ENCODE peak calls at places on chromosome 12, in four cellular contexts. L, O, X and N are unnamed samples.

GRCh38 chr12:99020871-99021270 is 375.8 kb downstream of the APAF1 start:
- DNase-seq in L (no peak), O (no peak), X (no peak), N (peak)

GRCh38 chr12:88266851-88267360 is 124.8 kb downstream of the TMTC3 start:
- DNase-seq in O (no peak), L (no peak), X (peak), N (no peak)

GRCh38 chr12:120887253-120888043 is 16.7 kb downstream of the SPPL3 start:
- DNase-seq in X (no peak), L (no peak), O (no peak), N (no peak)

GRCh38 chr12:117818400-117818799 is 150.4 kb downstream of the KSR2 start:
- DNase-seq in X (no peak), O (no peak), L (no peak), N (no peak)

GRCh38 chr12:1966561-1967211 is 37.6 kb downstream of the DCP1B start:
- DNase-seq in L (no peak), O (no peak), X (no peak), N (no peak)

GRCh38 chr12:98002887-98003493 is 512.4 kb upstream of the TMPO start:
- DNase-seq in O (peak), X (peak), L (peak), N (peak)

GRCh38 chr12:132429122-132429931 is 60.6 kb upstream of the FBRSL1 start:
- DNase-seq in O (no peak), L (no peak), X (no peak), N (no peak)

GRCh38 chr12:87274594-87275245 is 754.5 kb downstream of the C12orf50 start:
- DNase-seq in O (no peak), X (peak), L (peak), N (peak)

GRCh38 chr12:31440134-31440533 is 114.2 kb upstream of the SINHCAF start:
- DNase-seq in X (no peak), O (no peak), L (no peak), N (no peak)

GRCh38 chr12:130712346-130713065 is 3.6 kb downstream of the RIMBP2 start:
- DNase-seq in O (no peak), L (no peak), X (no peak), N (no peak)

GRCh38 chr12:70609203-70609602 is 28.0 kb downstream of the PTPRB start:
- DNase-seq in L (no peak), O (no peak), X (no peak), N (no peak)

GRCh38 chr12:21941522-21942376 is 523 bp upstream of the ABCC9 start:
- DNase-seq in L (no peak), X (peak), O (no peak), N (no peak)

GRCh38 chr12:81520064-81520945 is 238.8 kb downstream of the PPFIA2 start:
- DNase-seq in L (no peak), X (peak), O (no peak), N (no peak)

GRCh38 chr12:101940400-101940950 is 63.1 kb downstream of the DRAM1 start:
- DNase-seq in X (no peak), O (no peak), L (no peak), N (no peak)

GRCh38 chr12:31005944-31006361 is 67.7 kb upstream of the DDX11 start:
- DNase-seq in X (peak), L (peak), O (peak), N (peak)

GRCh38 chr12:110957652-110958051 is 37.3 kb upstream of the MYL2 start:
- DNase-seq in L (no peak), X (no peak), O (no peak), N (no peak)

GRCh38 chr12:6961695-6962284 is 8.7 kb downstream of the PHB2 start:
- DNase-seq in X (peak), L (peak), O (peak), N (peak)

GRCh38 chr12:118035194-118036041 is 18.9 kb downstream of the RFC5 start:
- DNase-seq in L (no peak), O (no peak), X (peak), N (no peak)

GRCh38 chr12:14260011-14260993 is 105.2 kb upstream of the ATF7IP start:
- DNase-seq in O (peak), L (peak), X (peak), N (peak)

GRCh38 chr12:54352891-54353874 is 11.1 kb downstream of the GPR84 start:
- DNase-seq in X (peak), L (no peak), O (no peak), N (no peak)

GRCh38 chr12:55930771-55931316 is at the start of gene DGKA:
- DNase-seq in X (peak), O (peak), L (peak), N (peak)

GRCh38 chr12:42741771-42742510 is 152.4 kb upstream of the PRICKLE1 start:
- DNase-seq in L (no peak), X (peak), O (no peak), N (no peak)

GRCh38 chr12:27709212-27709931 is 1.3 kb upstream of the MRPS35 start:
- DNase-seq in O (no peak), L (no peak), X (no peak), N (no peak)
- H3K27ac ChIP-seq in O (peak), L (no peak), X (peak), N (peak)

GRCh38 chr12:67039995-67040860 is 228.9 kb upstream of the CAND1 start:
- DNase-seq in O (no peak), L (no peak), X (no peak), N (no peak)

GRCh38 chr12:67040861-67041137 is 228.4 kb upstream of the CAND1 start:
- DNase-seq in L (no peak), O (no peak), X (no peak), N (no peak)

GRCh38 chr12:67045650-67046049 is 223.5 kb upstream of the CAND1 start:
- DNase-seq in L (no peak), O (no peak), X (no peak), N (no peak)

GRCh38 chr12:67043771-67044170 is 225.4 kb upstream of the CAND1 start:
- DNase-seq in X (no peak), L (no peak), O (no peak), N (no peak)

DNA sequence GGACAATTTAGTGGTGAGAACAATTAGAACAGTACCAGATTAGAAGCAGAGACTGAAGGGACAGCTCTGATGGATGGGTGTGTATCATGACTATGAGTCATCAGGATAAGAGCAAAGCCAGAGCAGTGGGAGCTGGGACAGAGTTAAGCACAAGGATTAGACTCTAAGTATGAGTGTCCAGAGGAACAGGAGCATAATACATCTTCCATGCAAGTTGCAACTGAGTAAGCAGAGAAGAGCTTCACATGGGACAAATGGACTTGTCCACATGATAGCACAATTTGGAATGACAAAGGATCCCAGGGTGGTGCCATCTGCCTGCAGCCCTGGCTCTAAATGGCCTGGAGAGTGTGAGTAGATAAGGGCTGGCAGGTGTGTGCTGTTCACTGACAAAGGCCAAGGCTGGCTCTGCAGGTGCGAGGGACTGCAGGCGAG is 226.4 kb upstream of the CAND1 start:
- DNase-seq in X (peak), L (no peak), O (no peak), N (peak)
- TF ChIP-seq CTCF in X (no peak), L (no peak), O (no peak), N (no peak)

DNA sequence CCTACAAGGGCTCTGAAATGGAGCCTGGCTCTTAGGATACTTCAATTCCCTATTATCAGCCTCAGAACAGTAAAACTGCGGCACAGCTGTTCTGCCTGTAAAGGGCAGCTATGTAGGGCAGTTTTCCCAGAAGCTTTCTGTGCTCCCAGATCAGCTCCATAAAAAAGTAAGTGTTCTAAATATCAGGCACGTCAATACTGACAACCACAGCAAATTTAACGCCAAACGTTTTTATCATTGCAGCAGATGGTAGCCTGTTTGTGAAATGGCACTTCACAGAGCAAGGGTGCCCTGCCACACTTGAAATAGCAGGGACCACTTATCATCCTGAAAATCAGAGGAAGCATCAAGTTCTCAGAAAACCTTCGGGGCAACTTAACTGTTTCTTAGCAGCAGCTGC is 54.8 kb upstream of the PTHLH start:
- DNase-seq in O (no peak), L (no peak), X (peak), N (no peak)
- H3K27ac ChIP-seq in O (no peak), L (no peak), X (no peak), N (no peak)

GRCh38 chr12:53251477-53252348 is 16.4 kb upstream of the ESPL1 start:
- DNase-seq in L (peak), O (peak), X (peak), N (peak)
- TF ChIP-seq CTCF in L (peak), O (no peak), X (peak), N (no peak)

DNA sequence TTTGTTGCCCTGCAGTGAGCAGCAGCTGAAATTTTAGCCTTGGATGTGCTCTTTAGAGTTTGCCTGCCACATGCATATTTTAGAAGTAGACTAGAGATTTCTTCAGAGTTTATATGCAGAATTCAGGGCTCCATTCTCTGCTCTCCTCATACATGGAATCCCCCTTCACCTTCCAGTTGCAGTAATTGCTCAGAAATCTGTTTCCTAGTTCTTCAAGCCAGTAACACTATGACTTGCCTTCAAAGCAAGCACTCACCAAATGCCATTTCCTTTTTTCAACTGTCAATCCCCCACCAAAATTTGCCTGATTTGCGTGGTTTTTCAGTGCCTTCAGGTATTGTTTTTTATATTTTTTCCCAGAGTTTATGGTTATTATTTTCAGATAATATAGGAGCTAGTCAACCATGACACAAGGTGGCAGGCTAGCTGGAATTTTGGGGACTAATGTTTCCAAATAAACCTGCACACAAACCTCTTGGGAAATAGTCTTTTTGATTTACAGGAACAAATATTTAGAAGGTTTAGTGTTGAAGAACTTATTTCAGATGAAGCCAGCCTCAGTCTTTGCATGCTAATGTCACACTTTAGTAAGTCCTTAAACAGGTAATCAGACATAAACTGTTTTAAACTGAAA is 79.2 kb downstream of the ASCL1 start:
- DNase-seq in O (no peak), X (no peak), L (no peak), N (no peak)
- H3K27ac ChIP-seq in O (no peak), X (no peak), L (no peak), N (no peak)

GRCh38 chr12:65836419-65837197 is 12.3 kb downstream of the HMGA2 start:
- DNase-seq in O (no peak), X (no peak), L (peak), N (no peak)

GRCh38 chr12:65832217-65832616 is 7.9 kb downstream of the HMGA2 start:
- DNase-seq in X (no peak), L (no peak), O (no peak), N (no peak)

GRCh38 chr12:65834146-65834935 is 10.1 kb downstream of the HMGA2 start:
- DNase-seq in O (no peak), X (no peak), L (no peak), N (no peak)

GRCh38 chr12:65838330-65838976 is 14.2 kb downstream of the HMGA2 start:
- DNase-seq in O (no peak), L (no peak), X (no peak), N (no peak)

GRCh38 chr12:65835256-65835655 is 11.0 kb downstream of the HMGA2 start:
- DNase-seq in X (peak), O (no peak), L (no peak), N (no peak)
- TF ChIP-seq CTCF in X (no peak), O (no peak), L (no peak), N (no peak)

GRCh38 chr12:108065061-108065460 is 64.0 kb upstream of the WSCD2 start:
- DNase-seq in L (no peak), O (no peak), X (no peak), N (no peak)

GRCh38 chr12:108066583-108067234 is 62.4 kb upstream of the WSCD2 start:
- DNase-seq in O (no peak), L (peak), X (no peak), N (no peak)

DNA sequence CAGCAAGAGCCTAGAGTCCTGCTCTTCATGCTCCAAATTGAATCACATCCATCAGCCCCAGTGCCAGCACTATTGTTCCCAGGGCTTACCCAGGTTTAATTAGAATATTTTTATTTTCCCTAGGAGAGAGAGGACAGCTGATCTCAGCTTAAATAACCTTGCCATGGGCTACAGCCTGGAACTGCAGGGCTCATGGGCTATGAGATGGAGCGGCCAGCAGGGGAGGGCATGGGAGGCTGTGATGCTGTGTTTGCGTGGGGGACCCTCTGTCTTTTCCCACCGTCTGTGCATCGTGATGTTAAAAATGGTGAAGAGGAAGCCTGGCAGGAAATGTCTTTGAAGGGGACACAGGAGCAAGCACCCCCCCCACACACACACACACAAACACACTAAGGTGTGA is 59.3 kb upstream of the WSCD2 start:
- DNase-seq in X (no peak), O (no peak), L (no peak), N (no peak)
- H3K27ac ChIP-seq in X (no peak), O (no peak), L (no peak), N (no peak)

GRCh38 chr12:124160102-124160501 is 134.8 kb upstream of the RFLNA start:
- DNase-seq in O (no peak), X (no peak), L (no peak), N (no peak)

GRCh38 chr12:124159655-124160054 is 135.2 kb upstream of the RFLNA start:
- DNase-seq in L (no peak), X (no peak), O (peak), N (no peak)

GRCh38 chr12:124167141-124167540 is 127.8 kb upstream of the RFLNA start:
- DNase-seq in X (no peak), O (no peak), L (no peak), N (no peak)

GRCh38 chr12:124165695-124166094 is 129.2 kb upstream of the RFLNA start:
- DNase-seq in X (no peak), O (no peak), L (no peak), N (no peak)

DNA sequence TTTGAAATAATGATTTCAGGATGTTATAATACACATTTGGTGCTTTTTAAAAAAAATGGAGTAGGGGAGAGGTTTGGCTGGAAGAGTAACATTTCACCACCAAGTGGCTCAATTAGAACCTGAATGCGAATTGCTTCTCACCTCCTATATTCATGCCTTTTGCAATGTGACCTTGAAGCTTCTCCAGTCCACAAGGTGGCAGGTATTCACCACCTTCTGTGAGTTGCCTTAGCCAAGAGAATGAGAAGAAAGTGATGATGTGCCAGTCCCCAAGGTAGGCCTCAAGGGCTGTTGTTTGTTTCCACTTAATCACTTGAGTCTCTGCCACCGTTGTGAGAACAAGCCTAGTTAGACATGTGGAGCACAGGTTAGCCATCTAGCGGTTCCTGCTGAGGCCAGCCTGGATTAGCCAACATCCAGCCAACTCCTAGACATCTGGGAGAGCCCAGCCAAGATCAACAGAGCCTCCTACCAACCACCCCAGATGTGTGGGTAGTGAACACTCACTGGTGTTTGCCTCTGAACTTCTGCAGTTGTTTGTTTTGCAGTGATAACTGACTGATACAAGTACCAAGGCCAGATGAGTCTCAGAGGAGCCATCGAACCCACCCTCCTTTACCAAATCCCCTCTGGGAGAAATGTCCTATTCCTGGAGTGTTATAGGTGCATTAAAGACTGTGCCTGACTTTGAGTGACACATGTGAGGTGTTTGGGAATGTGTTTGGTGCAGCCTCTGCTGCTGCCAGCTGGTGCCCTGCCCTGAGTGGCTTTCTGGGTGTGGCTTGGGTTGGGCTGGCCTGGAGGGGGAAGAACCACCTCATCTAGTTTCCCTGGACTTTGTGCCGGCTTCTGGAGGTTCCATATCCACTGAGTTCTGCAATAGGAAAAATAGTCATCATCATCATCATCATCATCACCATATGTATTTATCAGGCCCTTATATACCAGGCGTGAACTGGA is 132.5 kb upstream of the RFLNA start:
- DNase-seq in O (peak), X (no peak), L (peak), N (peak)
- TF ChIP-seq CTCF in O (no peak), X (no peak), L (peak), N (no peak)

DNA sequence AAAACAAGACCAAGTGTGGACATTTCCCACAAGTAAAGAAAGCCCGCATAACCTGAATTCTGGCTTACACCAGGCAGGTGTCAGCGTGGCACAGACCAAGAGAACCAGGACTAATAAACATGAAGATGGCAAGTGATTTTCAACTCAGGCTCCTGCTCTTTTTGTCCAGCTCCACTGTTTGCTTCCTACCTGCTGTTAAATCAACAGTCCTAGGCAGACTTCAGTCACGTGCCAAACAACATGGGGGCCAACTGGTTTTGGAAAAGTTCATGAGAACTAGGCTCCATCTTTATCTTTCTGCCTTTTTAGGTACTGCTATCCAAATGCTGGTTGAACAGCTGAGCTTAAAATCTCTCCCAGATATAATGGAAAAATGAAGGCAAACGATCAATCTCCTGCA is 215.8 kb upstream of the USP15 start:
- DNase-seq in X (no peak), O (no peak), L (no peak), N (no peak)
- H3K27ac ChIP-seq in X (no peak), O (no peak), L (no peak), N (no peak)